ENCODE peak calls at places on chromosome 15, in eight cellular contexts. J is amniotic epithelial cell, K is lung, G is cardiac muscle cell, P is mammary epithelial cell, I is B cell, D is iPS-NIHi11, U is fibroblast of mammary gland. O is an unnamed sample.

GRCh38 chr15:41332788-41333527 is at the start of gene NUSAP1:
- DNase-seq in J (peak), K (no peak), G (no peak), P (no peak), I (no peak), D (peak), U (peak), O (no peak)

GRCh38 chr15:98874773-98875172 is 132.8 kb downstream of the PGPEP1L start:
- DNase-seq in J (no peak), K (no peak), G (no peak), P (peak), I (no peak), D (no peak), U (peak), O (no peak)

GRCh38 chr15:99212401-99212800 is 37.0 kb downstream of the TTC23 start:
- DNase-seq in J (peak), K (no peak), G (peak), P (no peak), I (no peak), D (no peak), U (peak), O (no peak)

GRCh38 chr15:89671687-89672086 is 7.5 kb downstream of the PLIN1 start:
- DNase-seq in J (no peak), K (no peak), G (no peak), P (peak), I (no peak), D (no peak), U (no peak), O (peak)

GRCh38 chr15:41971089-41971892 is 1.1 kb downstream of the EHD4 start:
- DNase-seq in J (peak), K (peak), G (peak), P (peak), I (peak), D (peak), U (peak), O (peak)

GRCh38 chr15:80991446-80991845 is 1.8 kb upstream of the MESD start:
- DNase-seq in J (peak), K (peak), G (peak), P (peak), I (no peak), D (no peak), U (peak), O (peak)

GRCh38 chr15:38002883-38003477 is 68.5 kb downstream of the TMCO5A start:
- DNase-seq in J (peak), K (peak), G (peak), P (peak), I (no peak), D (peak), U (peak), O (no peak)

GRCh38 chr15:85000189-85000864 is 18.7 kb downstream of the PDE8A start:
- DNase-seq in J (peak), K (no peak), G (peak), P (no peak), I (no peak), D (no peak), U (peak), O (no peak)

GRCh38 chr15:80151576-80151975 is 1.2 kb upstream of the FAH start:
- DNase-seq in J (no peak), K (no peak), G (no peak), P (no peak), I (no peak), D (no peak), U (no peak), O (no peak)